ENCODE peak calls at places on chromosomes 16 and 17, in seven cellular contexts. One of them, this sample, is unnamed.

GRCh38 chr17:27153005-27153404 is 140.9 kb upstream of the WSB1 start:
- DNase-seq in thyroid gland: no peak
- DNase-seq in right atrium auricular region: no peak
- DNase-seq in IMR-90: peak; percentile 11
- DNase-seq in cardiac muscle cell: no peak
- DNase-seq in cardiac fibroblast: peak; percentile 1
- DNase-seq in esophagus squamous epithelium: no peak
- DNase-seq in this sample: peak; percentile 2

GRCh38 chr16:606656-607307 is 16.9 kb downstream of the RAB40C start:
- DNase-seq in cardiac fibroblast: no peak
- DNase-seq in esophagus squamous epithelium: no peak
- DNase-seq in cardiac muscle cell: no peak
- DNase-seq in thyroid gland: no peak
- DNase-seq in IMR-90: no peak
- DNase-seq in right atrium auricular region: no peak
- DNase-seq in this sample: no peak

GRCh38 chr17:82399601-82400101 is 18.5 kb upstream of the HEXD start:
- DNase-seq in right atrium auricular region: no peak
- DNase-seq in esophagus squamous epithelium: no peak
- DNase-seq in cardiac muscle cell: no peak
- DNase-seq in IMR-90: no peak
- DNase-seq in cardiac fibroblast: no peak
- DNase-seq in thyroid gland: no peak
- DNase-seq in this sample: no peak

GRCh38 chr17:30389755-30390300 is 11.1 kb downstream of the CPD start:
- DNase-seq in thyroid gland: no peak
- DNase-seq in cardiac muscle cell: peak; percentile 36
- DNase-seq in right atrium auricular region: no peak
- DNase-seq in esophagus squamous epithelium: no peak
- DNase-seq in cardiac fibroblast: peak; percentile 48
- DNase-seq in IMR-90: no peak
- DNase-seq in this sample: peak; percentile 36

GRCh38 chr16:54266363-54266955 is 20.1 kb downstream of the IRX3 start:
- DNase-seq in IMR-90: no peak
- DNase-seq in esophagus squamous epithelium: no peak
- DNase-seq in right atrium auricular region: peak; percentile 57
- DNase-seq in cardiac fibroblast: peak; percentile 46
- DNase-seq in cardiac muscle cell: peak; percentile 57
- DNase-seq in thyroid gland: no peak
- DNase-seq in this sample: no peak

GRCh38 chr17:72516772-72517399 is 396.1 kb downstream of the SOX9 start:
- DNase-seq in right atrium auricular region: peak; percentile 75
- DNase-seq in thyroid gland: peak; percentile 49
- DNase-seq in cardiac fibroblast: peak; percentile 51
- DNase-seq in cardiac muscle cell: peak; percentile 55
- DNase-seq in IMR-90: no peak
- DNase-seq in esophagus squamous epithelium: no peak
- DNase-seq in this sample: peak; percentile 16

GRCh38 chr17:59618894-59619312 is 792 bp upstream of the CLTC start:
- DNase-seq in thyroid gland: no peak
- DNase-seq in right atrium auricular region: no peak
- DNase-seq in cardiac fibroblast: peak; percentile 96
- DNase-seq in IMR-90: peak; percentile 94
- DNase-seq in cardiac muscle cell: no peak
- DNase-seq in esophagus squamous epithelium: no peak
- DNase-seq in this sample: no peak

GRCh38 chr17:67413399-67413798 is 36.3 kb downstream of the PITPNC1 start:
- DNase-seq in IMR-90: no peak
- DNase-seq in cardiac fibroblast: no peak
- DNase-seq in thyroid gland: no peak
- DNase-seq in esophagus squamous epithelium: no peak
- DNase-seq in right atrium auricular region: no peak
- DNase-seq in cardiac muscle cell: no peak
- DNase-seq in this sample: no peak

GRCh38 chr17:63378411-63379076 is 67.6 kb downstream of the CYB561 start:
- DNase-seq in esophagus squamous epithelium: no peak
- DNase-seq in right atrium auricular region: no peak
- DNase-seq in cardiac fibroblast: peak; percentile 49
- DNase-seq in cardiac muscle cell: peak; percentile 47
- DNase-seq in thyroid gland: no peak
- DNase-seq in IMR-90: no peak
- DNase-seq in this sample: peak; percentile 89

GRCh38 chr17:38891441-38891840 is 21.6 kb downstream of the LASP1 start:
- DNase-seq in cardiac muscle cell: no peak
- DNase-seq in IMR-90: no peak
- DNase-seq in esophagus squamous epithelium: no peak
- DNase-seq in thyroid gland: no peak
- DNase-seq in cardiac fibroblast: no peak
- DNase-seq in right atrium auricular region: no peak
- DNase-seq in this sample: no peak

GRCh38 chr17:29590261-29590978 is 972 bp upstream of the GIT1 start:
- DNase-seq in IMR-90: peak; percentile 58
- DNase-seq in esophagus squamous epithelium: no peak
- DNase-seq in cardiac fibroblast: peak; percentile 46
- DNase-seq in right atrium auricular region: no peak
- DNase-seq in cardiac muscle cell: peak; percentile 48
- DNase-seq in thyroid gland: no peak
- DNase-seq in this sample: peak; percentile 66

GRCh38 chr17:16491703-16492612 is at the start of gene LRRC75A:
- DNase-seq in thyroid gland: peak; percentile 53
- DNase-seq in cardiac muscle cell: peak; percentile 39
- DNase-seq in cardiac fibroblast: peak; percentile 41
- DNase-seq in esophagus squamous epithelium: no peak
- DNase-seq in right atrium auricular region: no peak
- DNase-seq in IMR-90: peak; percentile 16
- DNase-seq in this sample: no peak

GRCh38 chr16:1097800-1098199 is 1.8 kb upstream of the C1QTNF8 start:
- DNase-seq in IMR-90: no peak
- DNase-seq in esophagus squamous epithelium: no peak
- DNase-seq in thyroid gland: no peak
- DNase-seq in cardiac fibroblast: no peak
- DNase-seq in right atrium auricular region: peak; percentile 69
- DNase-seq in cardiac muscle cell: no peak
- DNase-seq in this sample: no peak

GRCh38 chr17:77137111-77137510 is 3.7 kb upstream of the SEC14L1 start:
- DNase-seq in cardiac muscle cell: no peak
- DNase-seq in right atrium auricular region: no peak
- DNase-seq in IMR-90: no peak
- DNase-seq in esophagus squamous epithelium: no peak
- DNase-seq in thyroid gland: no peak
- DNase-seq in cardiac fibroblast: no peak
- DNase-seq in this sample: no peak

GRCh38 chr17:40123811-40124114 is 2.0 kb downstream of the MSL1 start:
- DNase-seq in cardiac muscle cell: no peak
- DNase-seq in IMR-90: no peak
- DNase-seq in esophagus squamous epithelium: no peak
- DNase-seq in thyroid gland: no peak
- DNase-seq in cardiac fibroblast: no peak
- DNase-seq in right atrium auricular region: no peak
- DNase-seq in this sample: no peak

GRCh38 chr17:40846515-40847155 is 20.4 kb downstream of the KRT12 start:
- DNase-seq in IMR-90: no peak
- DNase-seq in thyroid gland: no peak
- DNase-seq in esophagus squamous epithelium: no peak
- DNase-seq in right atrium auricular region: no peak
- DNase-seq in cardiac fibroblast: no peak
- DNase-seq in cardiac muscle cell: no peak
- DNase-seq in this sample: no peak

GRCh38 chr16:75770051-75770450 is 43.8 kb upstream of the CPHXL start:
- DNase-seq in right atrium auricular region: no peak
- DNase-seq in thyroid gland: no peak
- DNase-seq in IMR-90: no peak
- DNase-seq in cardiac muscle cell: no peak
- DNase-seq in esophagus squamous epithelium: no peak
- DNase-seq in cardiac fibroblast: no peak
- DNase-seq in this sample: no peak

GRCh38 chr16:24683847-24684493 is 45.5 kb upstream of the TNRC6A start:
- DNase-seq in cardiac fibroblast: no peak
- DNase-seq in IMR-90: no peak
- DNase-seq in cardiac muscle cell: no peak
- DNase-seq in esophagus squamous epithelium: no peak
- DNase-seq in thyroid gland: no peak
- DNase-seq in right atrium auricular region: no peak
- DNase-seq in this sample: no peak

GRCh38 chr16:8832383-8833100 is 34.9 kb downstream of the PMM2 start:
- DNase-seq in thyroid gland: no peak
- DNase-seq in cardiac fibroblast: no peak
- DNase-seq in right atrium auricular region: no peak
- DNase-seq in esophagus squamous epithelium: no peak
- DNase-seq in IMR-90: no peak
- DNase-seq in cardiac muscle cell: no peak
- DNase-seq in this sample: no peak

GRCh38 chr17:17496189-17497064 is at the start of gene RASD1:
- DNase-seq in IMR-90: peak; percentile 81
- DNase-seq in esophagus squamous epithelium: no peak
- DNase-seq in right atrium auricular region: peak; percentile 93
- DNase-seq in cardiac muscle cell: peak; percentile 92
- DNase-seq in thyroid gland: peak; percentile 91
- DNase-seq in cardiac fibroblast: peak; percentile 94
- DNase-seq in this sample: peak; percentile 80

GRCh38 chr17:17498606-17499301 is 2.6 kb upstream of the RASD1 start:
- DNase-seq in cardiac fibroblast: no peak
- DNase-seq in IMR-90: no peak
- DNase-seq in cardiac muscle cell: no peak
- DNase-seq in thyroid gland: no peak
- DNase-seq in esophagus squamous epithelium: no peak
- DNase-seq in right atrium auricular region: no peak
- DNase-seq in this sample: no peak

GRCh38 chr17:17495448-17496188 is 577 bp downstream of the RASD1 start:
- DNase-seq in cardiac muscle cell: no peak
- DNase-seq in thyroid gland: peak; percentile 32
- DNase-seq in cardiac fibroblast: peak; percentile 39
- DNase-seq in right atrium auricular region: peak; percentile 60
- DNase-seq in esophagus squamous epithelium: no peak
- DNase-seq in IMR-90: peak; percentile 4
- DNase-seq in this sample: peak; percentile 38

GRCh38 chr17:17497845-17498520 is 1.8 kb upstream of the RASD1 start:
- DNase-seq in esophagus squamous epithelium: no peak
- DNase-seq in cardiac fibroblast: no peak
- DNase-seq in IMR-90: no peak
- DNase-seq in right atrium auricular region: no peak
- DNase-seq in cardiac muscle cell: no peak
- DNase-seq in thyroid gland: no peak
- DNase-seq in this sample: no peak

GRCh38 chr17:17497065-17497844 is 1.1 kb upstream of the RASD1 start:
- DNase-seq in cardiac muscle cell: no peak
- DNase-seq in thyroid gland: no peak
- DNase-seq in IMR-90: no peak
- DNase-seq in cardiac fibroblast: no peak
- DNase-seq in esophagus squamous epithelium: no peak
- DNase-seq in right atrium auricular region: no peak
- DNase-seq in this sample: peak; percentile 12
- H3K4me3 ChIP-seq in cardiac muscle cell: no peak overlapping the region
- H3K4me3 ChIP-seq in thyroid gland: peak overlapping the region; percentile 76
- H3K4me3 ChIP-seq in IMR-90: no peak overlapping the region
- H3K4me3 ChIP-seq in cardiac fibroblast: peak overlapping the region; percentile 11
- H3K4me3 ChIP-seq in esophagus squamous epithelium: no peak overlapping the region
- H3K4me3 ChIP-seq in right atrium auricular region: peak overlapping the region; percentile 81
- H3K4me3 ChIP-seq in this sample: peak overlapping the region; percentile 10

DNA sequence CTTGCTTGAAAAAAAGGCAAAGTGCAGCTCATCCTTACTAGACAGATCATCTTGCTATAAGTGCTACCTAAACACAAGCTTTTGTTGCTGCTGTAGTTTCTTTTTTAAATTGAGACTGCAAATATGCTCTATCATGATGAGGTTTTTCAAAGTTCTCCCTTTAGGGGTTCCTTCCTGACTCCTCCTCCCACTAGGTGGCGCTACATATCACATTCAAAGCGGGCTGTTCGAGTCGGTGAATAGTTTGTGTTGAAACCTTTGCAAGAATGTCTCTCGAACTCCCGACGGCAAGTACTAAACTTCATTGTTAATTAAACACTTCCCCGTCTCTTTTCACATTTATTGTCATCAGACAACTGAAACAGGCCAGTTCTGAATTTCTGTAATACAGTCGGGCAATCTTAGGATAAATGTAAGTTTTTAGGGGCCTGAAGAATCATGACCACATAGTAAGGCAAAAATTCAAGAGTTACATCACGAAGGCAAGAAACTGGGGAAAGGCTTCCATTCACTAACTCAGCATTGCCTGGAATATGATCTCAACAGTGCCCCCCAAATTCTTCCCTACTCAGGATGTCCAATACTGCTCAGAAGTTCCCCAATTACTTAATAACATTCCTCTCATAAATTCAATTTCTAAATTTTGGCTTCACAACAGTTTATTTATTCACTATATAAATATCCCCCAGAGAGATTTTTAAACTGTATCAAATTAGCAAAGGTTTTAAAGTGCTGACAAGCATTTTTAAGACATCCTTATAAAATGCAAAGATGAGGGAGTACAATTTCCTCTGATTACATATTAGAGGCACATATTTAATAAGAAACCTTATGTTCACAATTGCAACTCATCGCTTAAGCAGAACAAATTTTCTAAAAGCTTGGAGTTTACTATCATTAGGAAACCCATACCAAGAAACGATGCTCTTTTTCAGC is 6.7 kb downstream of the HS3ST3A1 start:
- DNase-seq in IMR-90: peak; percentile 89
- DNase-seq in right atrium auricular region: peak; percentile 78
- DNase-seq in thyroid gland: peak; percentile 73
- DNase-seq in cardiac muscle cell: peak; percentile 93
- DNase-seq in esophagus squamous epithelium: peak; percentile 16
- DNase-seq in cardiac fibroblast: peak; percentile 90
- DNase-seq in this sample: peak; percentile 94
- TF ChIP-seq CTCF in IMR-90: peak; percentile 85
- TF ChIP-seq CTCF in right atrium auricular region: peak; percentile 79
- TF ChIP-seq CTCF in thyroid gland: peak; percentile 67
- TF ChIP-seq CTCF in cardiac muscle cell: peak; percentile 88
- TF ChIP-seq CTCF in esophagus squamous epithelium: peak; percentile 76
- TF ChIP-seq CTCF in cardiac fibroblast: peak; percentile 84
- TF ChIP-seq CTCF in this sample: peak; percentile 88

DNA sequence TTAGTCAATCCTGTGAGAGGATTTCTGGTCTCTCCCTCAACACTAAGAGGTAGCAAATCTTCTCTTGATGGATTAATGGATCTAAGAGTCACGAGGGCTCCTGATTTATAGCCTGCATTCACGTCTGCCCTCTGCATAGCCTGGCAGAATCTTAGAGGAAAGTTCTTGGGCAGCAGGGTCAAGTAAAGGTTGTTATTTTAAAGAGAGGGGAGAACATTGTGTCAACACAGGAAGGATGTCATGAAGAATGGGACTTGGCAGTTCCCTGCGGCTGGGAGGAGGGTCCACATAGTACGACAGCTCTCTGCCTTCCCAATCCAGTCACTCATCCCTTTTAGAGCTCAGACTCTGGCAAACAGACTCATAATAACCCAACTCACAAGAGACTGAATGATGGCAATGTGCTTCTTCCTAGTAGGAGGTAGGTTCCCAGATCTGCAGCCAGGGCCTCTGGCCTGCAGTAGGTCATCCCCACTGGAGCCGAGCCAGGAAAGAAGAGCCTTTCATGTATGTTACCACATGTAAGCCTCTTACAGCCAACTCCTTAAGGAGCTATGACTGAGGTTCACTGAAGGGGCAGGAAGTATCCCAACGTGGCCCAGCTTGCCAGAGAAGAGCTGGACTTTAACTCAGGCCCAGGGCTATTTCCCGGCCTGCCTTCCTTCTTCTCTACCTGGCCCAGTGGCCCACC is 25.4 kb upstream of the RPTOR start:
- DNase-seq in cardiac fibroblast: no peak
- DNase-seq in esophagus squamous epithelium: no peak
- DNase-seq in IMR-90: no peak
- DNase-seq in cardiac muscle cell: no peak
- DNase-seq in thyroid gland: no peak
- DNase-seq in right atrium auricular region: no peak
- DNase-seq in this sample: no peak
- H3K4me3 ChIP-seq in cardiac fibroblast: no peak overlapping the region
- H3K4me3 ChIP-seq in esophagus squamous epithelium: no peak overlapping the region
- H3K4me3 ChIP-seq in IMR-90: no peak overlapping the region
- H3K4me3 ChIP-seq in cardiac muscle cell: no peak overlapping the region
- H3K4me3 ChIP-seq in thyroid gland: no peak overlapping the region
- H3K4me3 ChIP-seq in right atrium auricular region: no peak overlapping the region
- H3K4me3 ChIP-seq in this sample: no peak overlapping the region

GRCh38 chr17:37413875-37414519 is 7.3 kb downstream of the TADA2A start:
- DNase-seq in right atrium auricular region: no peak
- DNase-seq in IMR-90: peak; percentile 20
- DNase-seq in cardiac muscle cell: no peak
- DNase-seq in cardiac fibroblast: no peak
- DNase-seq in thyroid gland: no peak
- DNase-seq in esophagus squamous epithelium: no peak
- DNase-seq in this sample: no peak
- TF ChIP-seq CTCF in right atrium auricular region: no peak
- TF ChIP-seq CTCF in IMR-90: peak; percentile 33
- TF ChIP-seq CTCF in cardiac muscle cell: peak; percentile 28
- TF ChIP-seq CTCF in cardiac fibroblast: peak; percentile 39
- TF ChIP-seq CTCF in thyroid gland: no peak
- TF ChIP-seq CTCF in esophagus squamous epithelium: no peak
- TF ChIP-seq CTCF in this sample: peak; percentile 42

This sample was measured in fibroblast of the aortic adventitia.